ENCODE peak calls at places on chromosomes 6 and 20, in six cellular contexts. K, U, Z, J, S and V are unnamed samples.

GRCh38 chr6:34414999-34415858 is 10.6 kb downstream of the RPS10 start:
- DNase-seq in K (peak; percentile 83), Z (no peak), U (no peak), S (peak; percentile 27), J (peak; percentile 79), V (no peak)

GRCh38 chr6:134389658-134390057 is 71.7 kb upstream of the SGK1 start:
- DNase-seq in K (no peak), Z (no peak), U (no peak), J (no peak), S (no peak), V (no peak)

GRCh38 chr6:52925042-52925441 is 15.5 kb upstream of the GSTA3 start:
- DNase-seq in J (no peak), K (no peak), Z (no peak), S (no peak), U (no peak), V (no peak)

GRCh38 chr20:36313476-36313875 is 7.3 kb downstream of the DLGAP4 start:
- DNase-seq in K (no peak), Z (no peak), U (no peak), J (no peak), S (no peak), V (no peak)

GRCh38 chr20:36569847-36570429 is 3.5 kb upstream of the TGIF2 start:
- DNase-seq in S (no peak), J (peak; percentile 40), Z (no peak), K (no peak), U (no peak), V (no peak)

GRCh38 chr6:10837692-10837996 is 695 bp downstream of the MAK start:
- DNase-seq in J (no peak), S (no peak), U (no peak), Z (no peak), K (peak; percentile 4), V (peak; percentile 63)

GRCh38 chr6:43989556-43990248 is 137.6 kb downstream of the MRPL14 start:
- DNase-seq in S (no peak), K (peak; percentile 36), Z (no peak), U (no peak), J (no peak), V (no peak)

GRCh38 chr6:70310063-70310694 is 7.3 kb upstream of the COL9A1 start:
- DNase-seq in Z (no peak), S (no peak), J (peak; percentile 31), U (peak; percentile 2), K (peak; percentile 58), V (no peak)

GRCh38 chr6:10259676-10260075 is 155.2 kb downstream of the TFAP2A start:
- DNase-seq in Z (no peak), S (no peak), J (no peak), U (no peak), K (no peak), V (no peak)

GRCh38 chr20:62603021-62603906 is 39.0 kb upstream of the SLCO4A1 start:
- DNase-seq in S (no peak), K (peak; percentile 85), U (peak; percentile 40), Z (no peak), J (peak; percentile 40), V (peak; percentile 75)

GRCh38 chr6:2935566-2936291 is 32.6 kb upstream of the SERPINB9 start:
- DNase-seq in S (no peak), J (no peak), K (no peak), Z (no peak), U (no peak), V (no peak)

GRCh38 chr6:152680879-152681517 is 16.7 kb upstream of the MYCT1 start:
- DNase-seq in K (no peak), S (no peak), J (no peak), U (no peak), Z (no peak), V (no peak)

GRCh38 chr6:123967900-123968299 is 164.2 kb downstream of the NKAIN2 start:
- DNase-seq in Z (no peak), S (no peak), U (no peak), K (no peak), J (no peak), V (no peak)

GRCh38 chr20:43726811-43727338 is at the start of gene GTSF1L:
- DNase-seq in U (no peak), Z (no peak), S (no peak), K (no peak), J (peak; percentile 46), V (peak; percentile 68)

GRCh38 chr6:30763618-30764489 is 19.5 kb upstream of the IER3 start:
- DNase-seq in S (no peak), K (peak; percentile 81), J (peak; percentile 73), U (no peak), Z (no peak), V (peak; percentile 65)

GRCh38 chr6:136547336-136547735 is 2.9 kb downstream of the MAP7 start:
- DNase-seq in U (no peak), S (no peak), J (peak; percentile 34), K (peak; percentile 71), Z (no peak), V (no peak)

GRCh38 chr20:19850190-19850533 is 92.1 kb downstream of the RIN2 start:
- DNase-seq in S (no peak), J (no peak), K (no peak), U (no peak), Z (no peak), V (no peak)

GRCh38 chr6:53647437-53648094 is 18.0 kb downstream of the KLHL31 start:
- DNase-seq in U (no peak), J (no peak), S (peak; percentile 13), Z (no peak), K (no peak), V (no peak)